ENCODE peak calls at places on chromosome 21, in four cellular contexts. One of them, this sample, is unnamed.
A peak's percentile ranks its signal among the peaks of the same experiment; 100 is the strongest.

GRCh38 chr21:33022489-33022827 is 3.3 kb upstream of the OLIG2 start:
- DNase-seq in BE2C: no peak
- DNase-seq in uterus: no peak
- DNase-seq in bronchial epithelial cell: no peak
- DNase-seq in this sample: no peak

GRCh38 chr21:17359781-17360180 is 153.1 kb upstream of the CXADR start:
- DNase-seq in BE2C: peak; percentile 41
- DNase-seq in uterus: no peak
- DNase-seq in bronchial epithelial cell: peak; percentile 37
- DNase-seq in this sample: no peak

GRCh38 chr21:15841856-15842564 is 112.2 kb downstream of the USP25 start:
- DNase-seq in BE2C: no peak
- DNase-seq in uterus: no peak
- DNase-seq in bronchial epithelial cell: peak; percentile 51
- DNase-seq in this sample: no peak

GRCh38 chr21:36992671-36993070 is 13.8 kb upstream of the RIPPLY3 start:
- DNase-seq in BE2C: no peak
- DNase-seq in uterus: no peak
- DNase-seq in bronchial epithelial cell: no peak
- DNase-seq in this sample: no peak

GRCh38 chr21:17461582-17461981 is 51.3 kb upstream of the CXADR start:
- DNase-seq in BE2C: no peak
- DNase-seq in uterus: peak; percentile 33
- DNase-seq in bronchial epithelial cell: peak; percentile 75
- DNase-seq in this sample: no peak

GRCh38 chr21:27759091-27759659 is 792.3 kb upstream of the ADAMTS5 start:
- DNase-seq in BE2C: peak; percentile 53
- DNase-seq in uterus: no peak
- DNase-seq in bronchial epithelial cell: no peak
- DNase-seq in this sample: no peak

GRCh38 chr21:31366825-31367224 is 22.8 kb upstream of the TIAM1 start:
- DNase-seq in BE2C: no peak
- DNase-seq in uterus: no peak
- DNase-seq in bronchial epithelial cell: peak; percentile 96
- DNase-seq in this sample: no peak

GRCh38 chr21:31875424-31876097 is 2.7 kb downstream of the HUNK start:
- DNase-seq in BE2C: no peak
- DNase-seq in uterus: no peak
- DNase-seq in bronchial epithelial cell: no peak
- DNase-seq in this sample: no peak

GRCh38 chr21:42395302-42395701 is 550 bp downstream of the TMPRSS3 start:
- DNase-seq in BE2C: no peak
- DNase-seq in uterus: no peak
- DNase-seq in bronchial epithelial cell: no peak
- DNase-seq in this sample: no peak
- H3K27me3 ChIP-seq in BE2C: peaks cover 13% of the 10 kb centered on the region
- H3K27me3 ChIP-seq in uterus: no peaks in the 10 kb centered on the region
- H3K27me3 ChIP-seq in bronchial epithelial cell: peaks cover 1% of the 10 kb centered on the region
- H3K27me3 ChIP-seq in this sample: no peaks in the 10 kb centered on the region

DNA sequence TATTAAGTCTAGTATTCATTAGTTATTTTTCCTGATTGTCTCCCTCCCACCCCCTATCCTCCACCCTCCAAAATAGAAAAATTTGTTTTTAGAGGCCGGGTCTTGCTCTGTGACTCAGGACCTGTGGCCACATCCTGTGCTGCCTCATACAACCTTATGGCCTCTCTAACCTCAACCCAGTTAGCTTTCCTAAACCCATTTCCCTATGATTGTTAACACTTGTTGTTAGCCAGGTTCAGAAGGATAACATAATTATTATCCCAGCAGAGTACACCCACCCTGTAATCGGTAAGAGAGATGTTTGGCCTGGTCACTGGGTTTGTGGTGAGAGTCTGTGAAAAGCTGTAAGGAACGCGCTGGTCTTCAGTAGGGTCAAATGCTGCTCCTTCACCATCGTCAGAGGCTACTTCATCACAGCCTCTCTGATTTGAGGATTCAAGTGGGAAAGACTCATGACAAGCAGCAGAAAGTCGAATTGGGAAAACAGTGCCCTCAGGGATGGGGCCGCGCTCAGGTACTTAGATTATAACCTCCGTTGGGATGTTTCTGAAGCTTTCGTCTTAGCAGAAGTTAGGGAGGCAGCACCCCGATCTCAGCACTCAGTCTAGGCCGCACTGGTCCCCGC is 35.9 kb upstream of the HMGN1 start:
- DNase-seq in BE2C: no peak
- DNase-seq in uterus: no peak
- DNase-seq in bronchial epithelial cell: no peak
- DNase-seq in this sample: no peak
- H3K4me3 ChIP-seq in BE2C: peak overlapping the region; percentile 55
- H3K4me3 ChIP-seq in uterus: no peak overlapping the region
- H3K4me3 ChIP-seq in bronchial epithelial cell: no peak overlapping the region
- H3K4me3 ChIP-seq in this sample: peak overlapping the region; percentile 65

DNA sequence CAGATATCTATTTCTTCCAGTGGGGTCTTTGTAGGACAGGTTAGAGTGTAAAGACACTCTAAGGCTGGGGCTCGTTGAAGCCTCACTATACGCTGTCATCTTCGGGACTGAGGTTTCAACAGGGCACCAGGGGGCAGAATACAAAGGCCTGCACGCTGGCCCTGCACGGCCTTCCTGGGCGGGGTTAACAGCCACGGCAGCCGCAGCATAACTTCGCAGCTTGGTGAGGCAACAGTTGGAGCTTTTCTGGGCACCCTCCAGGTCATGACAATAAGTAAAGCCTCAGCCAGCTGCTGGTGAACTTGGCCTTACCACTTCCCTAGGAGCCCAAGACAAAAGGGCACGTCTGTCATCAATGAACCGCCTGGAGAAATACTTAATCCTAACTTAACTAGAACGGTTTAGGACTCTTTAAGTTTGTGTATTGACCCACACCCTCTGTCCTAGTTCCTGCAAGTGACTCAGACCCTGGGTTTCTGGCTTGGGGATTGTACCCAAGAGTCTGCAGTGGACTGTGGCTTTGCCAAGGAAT is 2.3 kb upstream of the RUNX1 start:
- DNase-seq in BE2C: peak; percentile 11
- DNase-seq in uterus: peak; percentile 32
- DNase-seq in bronchial epithelial cell: peak; percentile 76
- DNase-seq in this sample: peak; percentile 88
- H3K27me3 ChIP-seq in BE2C: no peaks in the 10 kb centered on the region
- H3K27me3 ChIP-seq in uterus: no peaks in the 10 kb centered on the region
- H3K27me3 ChIP-seq in bronchial epithelial cell: no peaks in the 10 kb centered on the region
- H3K27me3 ChIP-seq in this sample: no peaks in the 10 kb centered on the region

GRCh38 chr21:44351535-44352252 is 1.7 kb upstream of the TRPM2 start:
- DNase-seq in BE2C: no peak
- DNase-seq in uterus: no peak
- DNase-seq in bronchial epithelial cell: no peak
- DNase-seq in this sample: no peak
- H3K4me3 ChIP-seq in BE2C: no peak overlapping the region
- H3K4me3 ChIP-seq in uterus: no peak overlapping the region
- H3K4me3 ChIP-seq in bronchial epithelial cell: no peak overlapping the region
- H3K4me3 ChIP-seq in this sample: no peak overlapping the region

GRCh38 chr21:29520146-29520545 is 221.4 kb downstream of the BACH1 start:
- DNase-seq in BE2C: no peak
- DNase-seq in uterus: no peak
- DNase-seq in bronchial epithelial cell: no peak
- DNase-seq in this sample: no peak

GRCh38 chr21:29526545-29526944 is 227.8 kb downstream of the BACH1 start:
- DNase-seq in BE2C: no peak
- DNase-seq in uterus: no peak
- DNase-seq in bronchial epithelial cell: no peak
- DNase-seq in this sample: no peak

GRCh38 chr21:29523646-29524045 is 224.9 kb downstream of the BACH1 start:
- DNase-seq in BE2C: no peak
- DNase-seq in uterus: no peak
- DNase-seq in bronchial epithelial cell: no peak
- DNase-seq in this sample: no peak

GRCh38 chr21:29524055-29524454 is 225.3 kb downstream of the BACH1 start:
- DNase-seq in BE2C: no peak
- DNase-seq in uterus: no peak
- DNase-seq in bronchial epithelial cell: no peak
- DNase-seq in this sample: no peak

DNA sequence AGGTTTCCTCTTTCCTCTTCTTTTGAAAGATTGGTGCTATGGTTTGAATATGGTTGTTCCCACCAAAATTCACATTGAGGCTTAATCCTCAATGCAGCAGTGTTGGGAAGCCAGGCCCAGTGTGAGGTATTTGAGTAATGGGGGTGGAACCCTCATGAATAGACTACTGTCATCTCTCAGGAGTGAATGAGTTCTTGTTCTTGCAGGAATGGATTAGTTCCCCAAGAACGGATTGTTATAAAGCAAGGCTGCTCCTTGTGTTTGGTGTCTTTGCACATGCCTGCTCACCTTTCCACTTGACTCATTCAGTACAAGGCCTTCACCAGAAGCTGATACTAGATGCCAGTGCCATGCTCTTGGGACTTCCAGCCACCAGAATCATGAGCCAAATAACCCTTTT is 223.2 kb downstream of the BACH1 start:
- DNase-seq in BE2C: no peak
- DNase-seq in uterus: no peak
- DNase-seq in bronchial epithelial cell: no peak
- DNase-seq in this sample: no peak
- H3K27me3 ChIP-seq in BE2C: no peaks in the 10 kb centered on the region
- H3K27me3 ChIP-seq in uterus: no peaks in the 10 kb centered on the region
- H3K27me3 ChIP-seq in bronchial epithelial cell: no peaks in the 10 kb centered on the region
- H3K27me3 ChIP-seq in this sample: no peaks in the 10 kb centered on the region

DNA sequence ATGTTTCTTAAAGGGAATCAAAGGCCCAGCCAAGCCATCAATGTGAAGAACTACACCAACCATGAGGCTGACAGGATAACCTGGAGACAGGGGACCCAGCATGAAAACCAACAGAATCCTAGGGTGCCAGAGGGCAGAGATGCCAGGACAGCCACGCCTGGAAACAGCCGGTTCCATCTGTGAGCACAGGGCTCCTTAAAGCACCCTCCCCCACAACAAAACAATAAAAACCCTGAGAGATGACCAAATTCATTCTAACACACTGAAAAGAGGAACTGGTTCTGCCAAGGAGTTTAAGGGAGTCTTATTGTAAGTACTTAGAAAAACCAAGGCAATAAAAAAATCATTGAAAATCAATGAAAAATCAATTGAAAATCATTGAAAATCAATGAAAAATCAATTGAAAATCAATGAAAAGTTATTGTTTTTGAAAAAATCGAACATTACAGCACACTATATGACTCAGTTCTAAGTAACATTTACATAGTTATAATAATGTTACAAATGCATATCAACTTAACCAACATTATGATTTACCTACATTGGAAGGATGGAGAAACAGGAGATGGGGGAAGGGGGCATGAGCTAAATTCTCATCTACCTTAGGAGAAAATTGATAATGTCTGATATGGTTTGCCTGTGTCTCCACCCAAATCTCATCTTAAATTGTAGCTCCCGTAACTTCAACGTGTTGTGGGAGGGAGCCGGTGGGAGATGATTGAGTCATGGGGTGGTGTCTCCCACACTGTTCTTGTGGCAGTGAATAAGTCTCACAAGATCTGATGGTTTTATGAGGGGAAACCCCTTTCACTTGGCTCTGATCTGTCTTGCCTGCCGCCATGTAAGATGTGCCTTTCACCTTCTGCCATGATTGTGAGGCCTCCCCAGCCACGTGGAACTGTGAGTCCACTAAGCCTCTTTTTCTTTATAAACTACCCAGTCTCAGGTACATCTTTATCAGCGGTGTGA is 141.8 kb upstream of the ERG start:
- DNase-seq in BE2C: no peak
- DNase-seq in uterus: no peak
- DNase-seq in bronchial epithelial cell: no peak
- DNase-seq in this sample: no peak
- H3K4me3 ChIP-seq in BE2C: no peak overlapping the region
- H3K4me3 ChIP-seq in uterus: no peak overlapping the region
- H3K4me3 ChIP-seq in bronchial epithelial cell: no peak overlapping the region
- H3K4me3 ChIP-seq in this sample: no peak overlapping the region

GRCh38 chr21:34861302-34861701 is 187.8 kb downstream of the RUNX1 start:
- DNase-seq in BE2C: no peak
- DNase-seq in uterus: no peak
- DNase-seq in bronchial epithelial cell: no peak
- DNase-seq in this sample: no peak
- H3K27me3 ChIP-seq in BE2C: no peaks in the 10 kb centered on the region
- H3K27me3 ChIP-seq in uterus: no peaks in the 10 kb centered on the region
- H3K27me3 ChIP-seq in bronchial epithelial cell: no peaks in the 10 kb centered on the region
- H3K27me3 ChIP-seq in this sample: no peaks in the 10 kb centered on the region

GRCh38 chr21:41465176-41465781 is 39.2 kb downstream of the MX1 start:
- DNase-seq in BE2C: no peak
- DNase-seq in uterus: no peak
- DNase-seq in bronchial epithelial cell: no peak
- DNase-seq in this sample: no peak
- H3K4me3 ChIP-seq in BE2C: no peak overlapping the region
- H3K4me3 ChIP-seq in uterus: no peak overlapping the region
- H3K4me3 ChIP-seq in bronchial epithelial cell: no peak overlapping the region
- H3K4me3 ChIP-seq in this sample: no peak overlapping the region

GRCh38 chr21:46036696-46037337 is 55.2 kb downstream of the COL6A1 start:
- DNase-seq in BE2C: no peak
- DNase-seq in uterus: peak; percentile 62
- DNase-seq in bronchial epithelial cell: no peak
- DNase-seq in this sample: no peak

GRCh38 chr21:46038341-46038829 is 56.8 kb downstream of the COL6A1 start:
- DNase-seq in BE2C: no peak
- DNase-seq in uterus: no peak
- DNase-seq in bronchial epithelial cell: no peak
- DNase-seq in this sample: no peak

GRCh38 chr21:46035809-46036695 is 54.5 kb downstream of the COL6A1 start:
- DNase-seq in BE2C: no peak
- DNase-seq in uterus: peak; percentile 79
- DNase-seq in bronchial epithelial cell: no peak
- DNase-seq in this sample: peak; percentile 71

GRCh38 chr21:46038871-46039397 is 57.4 kb downstream of the COL6A1 start:
- DNase-seq in BE2C: no peak
- DNase-seq in uterus: peak; percentile 73
- DNase-seq in bronchial epithelial cell: no peak
- DNase-seq in this sample: peak; percentile 87

DNA sequence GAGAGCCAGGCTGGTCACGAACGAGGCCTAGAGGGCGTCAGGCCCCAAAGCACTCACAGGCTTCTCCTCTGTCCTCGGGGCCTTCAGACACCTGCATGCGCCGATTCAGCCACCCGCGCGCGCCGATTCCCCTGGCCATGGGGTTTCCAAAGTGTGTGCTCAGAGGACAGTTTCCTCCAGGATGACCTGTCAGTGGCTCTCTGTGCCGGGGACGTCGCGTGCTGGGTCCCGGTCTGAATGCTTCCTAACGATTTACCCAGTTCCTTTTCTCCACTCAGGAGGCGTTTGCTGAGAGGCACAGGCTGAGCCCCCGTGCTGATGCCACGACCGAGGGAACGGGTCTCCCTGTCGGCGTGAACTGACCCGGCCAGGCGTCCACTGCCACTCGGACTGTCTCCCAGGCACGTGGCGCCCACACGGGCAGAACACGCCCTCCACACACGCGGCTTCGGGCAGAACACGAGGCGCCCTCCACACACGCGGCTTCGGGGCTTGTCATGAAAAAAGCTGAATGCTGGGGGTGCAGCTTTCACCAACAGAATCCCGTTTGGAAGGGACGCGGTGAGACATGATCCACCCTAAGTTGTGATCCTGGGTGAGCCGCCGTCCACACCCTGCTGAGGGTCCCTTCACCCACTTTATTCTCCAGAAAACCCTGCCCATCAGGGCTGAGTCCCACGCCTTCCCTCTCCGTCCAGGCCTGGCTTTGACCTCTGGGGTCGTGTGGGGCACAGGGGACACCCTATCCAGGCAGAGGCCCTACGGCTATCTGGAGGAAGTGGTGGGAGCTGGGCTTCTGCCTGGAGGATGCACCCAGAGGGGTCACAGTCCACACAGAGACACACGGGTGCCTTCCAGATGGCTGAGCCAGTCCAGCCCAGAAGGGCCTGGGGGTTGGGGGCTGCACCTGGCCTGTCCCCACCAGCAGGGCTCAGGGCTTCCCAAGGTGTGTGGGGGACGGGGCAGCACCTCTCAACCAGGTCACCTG is 56.1 kb downstream of the COL6A1 start:
- DNase-seq in BE2C: no peak
- DNase-seq in uterus: no peak
- DNase-seq in bronchial epithelial cell: no peak
- DNase-seq in this sample: no peak
- H3K27me3 ChIP-seq in BE2C: no peaks in the 10 kb centered on the region
- H3K27me3 ChIP-seq in uterus: no peaks in the 10 kb centered on the region
- H3K27me3 ChIP-seq in bronchial epithelial cell: no peaks in the 10 kb centered on the region
- H3K27me3 ChIP-seq in this sample: no peaks in the 10 kb centered on the region